ENCODE peak calls at places on chromosome 7, in five cellular contexts. One of them, this sample, is unnamed.

GRCh38 chr7:123125231-123125630 is 74.5 kb downstream of the SLC13A1 start:
- DNase-seq in body of pancreas: no peak
- DNase-seq in endothelial cell: no peak
- DNase-seq in aorta: no peak
- DNase-seq in lung microvascular endothelial cell: no peak
- DNase-seq in this sample: no peak

GRCh38 chr7:26574476-26574875 is 282.8 kb downstream of the SNX10 start:
- DNase-seq in lung microvascular endothelial cell: no peak
- DNase-seq in body of pancreas: no peak
- DNase-seq in endothelial cell: no peak
- DNase-seq in aorta: no peak
- DNase-seq in this sample: no peak

GRCh38 chr7:80500325-80500724 is 11.5 kb downstream of the GNAT3 start:
- DNase-seq in aorta: no peak
- DNase-seq in lung microvascular endothelial cell: peak; percentile 45
- DNase-seq in body of pancreas: no peak
- DNase-seq in endothelial cell: no peak
- DNase-seq in this sample: no peak

GRCh38 chr7:130838738-130839137 is 104.7 kb upstream of the KLF14 start:
- DNase-seq in body of pancreas: no peak
- DNase-seq in lung microvascular endothelial cell: peak; percentile 85
- DNase-seq in endothelial cell: no peak
- DNase-seq in aorta: no peak
- DNase-seq in this sample: no peak

GRCh38 chr7:157588271-157588589 is 251.4 kb downstream of the DNAJB6 start:
- DNase-seq in body of pancreas: no peak
- DNase-seq in aorta: no peak
- DNase-seq in lung microvascular endothelial cell: no peak
- DNase-seq in endothelial cell: no peak
- DNase-seq in this sample: no peak

GRCh38 chr7:108605582-108606173 is 36.0 kb downstream of the DNAJB9 start:
- DNase-seq in lung microvascular endothelial cell: no peak
- DNase-seq in aorta: no peak
- DNase-seq in body of pancreas: no peak
- DNase-seq in endothelial cell: no peak
- DNase-seq in this sample: no peak

GRCh38 chr7:113491305-113491704 is 373.0 kb upstream of the SMIM30 start:
- DNase-seq in body of pancreas: no peak
- DNase-seq in aorta: no peak
- DNase-seq in endothelial cell: no peak
- DNase-seq in lung microvascular endothelial cell: no peak
- DNase-seq in this sample: no peak

GRCh38 chr7:141481971-141482370 is 69.2 kb upstream of the AGK start:
- DNase-seq in aorta: no peak
- DNase-seq in body of pancreas: no peak
- DNase-seq in lung microvascular endothelial cell: no peak
- DNase-seq in endothelial cell: no peak
- DNase-seq in this sample: no peak

GRCh38 chr7:26912351-26912750 is 48.0 kb upstream of the SKAP2 start:
- DNase-seq in body of pancreas: no peak
- DNase-seq in endothelial cell: no peak
- DNase-seq in lung microvascular endothelial cell: no peak
- DNase-seq in aorta: no peak
- DNase-seq in this sample: no peak

GRCh38 chr7:32937344-32938174 is 19.7 kb upstream of the FKBP9 start:
- DNase-seq in body of pancreas: peak; percentile 52
- DNase-seq in endothelial cell: no peak
- DNase-seq in aorta: peak; percentile 54
- DNase-seq in lung microvascular endothelial cell: peak; percentile 65
- DNase-seq in this sample: no peak

GRCh38 chr7:21902240-21902639 is 43.5 kb downstream of the CDCA7L start:
- DNase-seq in lung microvascular endothelial cell: peak; percentile 18
- DNase-seq in aorta: no peak
- DNase-seq in endothelial cell: no peak
- DNase-seq in body of pancreas: no peak
- DNase-seq in this sample: no peak

GRCh38 chr7:14242186-14242585 is 252.7 kb upstream of the ETV1 start:
- DNase-seq in endothelial cell: no peak
- DNase-seq in lung microvascular endothelial cell: no peak
- DNase-seq in aorta: no peak
- DNase-seq in body of pancreas: no peak
- DNase-seq in this sample: no peak

GRCh38 chr7:31002256-31002655 is 38.5 kb downstream of the GHRHR start:
- DNase-seq in lung microvascular endothelial cell: peak; percentile 38
- DNase-seq in endothelial cell: no peak
- DNase-seq in body of pancreas: no peak
- DNase-seq in aorta: no peak
- DNase-seq in this sample: no peak

GRCh38 chr7:21084286-21084685 is 297.6 kb upstream of the SP8 start:
- DNase-seq in body of pancreas: no peak
- DNase-seq in endothelial cell: no peak
- DNase-seq in lung microvascular endothelial cell: no peak
- DNase-seq in aorta: no peak
- DNase-seq in this sample: no peak